ENCODE peak calls at places on chromosomes 3 and 15, in five cellular contexts. M is esophagus squamous epithelium, A is mucosa of descending colon, F is heart right ventricle, O is HepG2. X is an unnamed sample. For H3K4me1 and H3K9me3, the result is how much of the 10 kb centered on the place peaks cover.

GRCh38 chr3:129773942-129774663 is 119.4 kb downstream of the TMCC1 start:
- DNase-seq in M (no peak), A (no peak), F (no peak), O (no peak), X (no peak)

GRCh38 chr15:100057281-100057680 is 284.5 kb downstream of the ADAMTS17 start:
- DNase-seq in M (no peak), A (no peak), F (no peak), O (no peak), X (no peak)

GRCh38 chr15:74725845-74726773 is 781 bp upstream of the CYP1A1 start:
- DNase-seq in M (no peak), A (peak), F (peak), O (peak), X (no peak)

GRCh38 chr3:98770261-98771039 is 7.3 kb downstream of the ST3GAL6 start:
- DNase-seq in M (no peak), A (no peak), F (peak), O (no peak), X (no peak)

GRCh38 chr3:156300929-156301806 is 180.8 kb downstream of the KCNAB1 start:
- DNase-seq in M (no peak), A (no peak), F (no peak), O (no peak), X (no peak)

GRCh38 chr3:18288243-18288642 is 136.9 kb downstream of the SATB1 start:
- DNase-seq in M (no peak), A (no peak), F (no peak), O (no peak), X (no peak)

GRCh38 chr3:81995334-81995733 is 233.9 kb upstream of the GBE1 start:
- DNase-seq in M (no peak), A (no peak), F (no peak), O (no peak), X (no peak)

GRCh38 chr15:58934521-58934920 is 1.0 kb upstream of the SLTM start:
- DNase-seq in M (no peak), A (no peak), F (no peak), O (no peak), X (no peak)

GRCh38 chr3:143480306-143480852 is 360.8 kb downstream of the CHST2 start:
- DNase-seq in M (no peak), A (peak), F (no peak), O (no peak), X (no peak)

DNA sequence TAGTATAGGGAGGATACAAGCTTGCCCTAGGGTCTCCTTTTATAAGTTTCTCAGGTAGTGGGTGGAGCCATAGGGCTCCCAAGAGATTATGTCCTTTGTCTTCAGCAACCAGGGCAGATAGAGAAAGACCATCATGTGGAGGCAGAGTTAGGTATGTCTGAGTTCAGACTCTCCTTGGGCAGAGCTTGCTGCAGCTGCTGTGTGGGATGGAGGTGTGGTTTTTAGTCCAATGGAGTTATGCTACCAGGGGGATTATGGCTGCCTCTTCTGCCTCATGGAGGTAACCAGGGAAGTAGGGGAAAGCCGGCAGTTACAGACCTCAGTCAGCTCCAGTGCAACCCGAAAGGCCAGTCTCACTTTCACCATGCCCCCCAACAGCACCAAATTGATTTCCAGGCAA is 220.5 kb downstream of the NECTIN3 start:
- DNase-seq in M (no peak), A (no peak), F (no peak), O (no peak), X (no peak)
- H3K4me1 ChIP-seq in M (under half), A (under half), F (under half), O (under half), X (under half)

GRCh38 chr3:126087552-126088175 is 3.7 kb upstream of the SLC41A3 start:
- DNase-seq in M (no peak), A (no peak), F (no peak), O (no peak), X (no peak)
- H3K9me3 ChIP-seq in M (under half), A (under half), F (under half), O (under half), X (under half)

GRCh38 chr3:180977498-180977897 is 12.0 kb downstream of the DNAJC19 start:
- DNase-seq in M (no peak), A (no peak), F (no peak), O (no peak), X (no peak)

GRCh38 chr3:180979949-180980348 is 9.6 kb downstream of the DNAJC19 start:
- DNase-seq in M (no peak), A (no peak), F (no peak), O (no peak), X (no peak)

GRCh38 chr3:180983136-180983535 is 6.4 kb downstream of the DNAJC19 start:
- DNase-seq in M (no peak), A (no peak), F (no peak), O (no peak), X (no peak)

GRCh38 chr3:180980612-180981011 is 8.9 kb downstream of the DNAJC19 start:
- DNase-seq in M (no peak), A (no peak), F (no peak), O (no peak), X (no peak)

GRCh38 chr3:180981912-180982311 is 7.6 kb downstream of the DNAJC19 start:
- DNase-seq in M (no peak), A (no peak), F (no peak), O (no peak), X (no peak)
- H3K4me1 ChIP-seq in M (under half), A (under half), F (under half), O (under half), X (under half)

GRCh38 chr3:110971010-110971585 is 100.5 kb upstream of the NECTIN3 start:
- DNase-seq in M (no peak), A (no peak), F (no peak), O (no peak), X (no peak)

GRCh38 chr3:110968076-110968475 is 103.5 kb upstream of the NECTIN3 start:
- DNase-seq in M (no peak), A (no peak), F (no peak), O (no peak), X (no peak)

GRCh38 chr3:110969229-110970211 is 102.1 kb upstream of the NECTIN3 start:
- DNase-seq in M (no peak), A (no peak), F (no peak), O (no peak), X (no peak)

GRCh38 chr3:110966966-110967663 is 104.5 kb upstream of the NECTIN3 start:
- DNase-seq in M (no peak), A (no peak), F (no peak), O (no peak), X (no peak)

GRCh38 chr3:110965976-110966375 is 105.6 kb upstream of the NECTIN3 start:
- DNase-seq in M (no peak), A (no peak), F (no peak), O (no peak), X (no peak)
- H3K9me3 ChIP-seq in M (under half), A (under half), F (under half), O (under half), X (under half)

GRCh38 chr15:48374472-48374871 is 43.2 kb downstream of the DUT start:
- DNase-seq in M (no peak), A (no peak), F (no peak), O (no peak), X (no peak)

GRCh38 chr15:48371550-48371949 is 40.3 kb downstream of the DUT start:
- DNase-seq in M (no peak), A (no peak), F (no peak), O (no peak), X (no peak)

GRCh38 chr15:48371961-48372360 is 40.7 kb downstream of the DUT start:
- DNase-seq in M (no peak), A (no peak), F (no peak), O (no peak), X (no peak)

GRCh38 chr15:48375767-48376166 is 44.5 kb downstream of the DUT start:
- DNase-seq in M (no peak), A (no peak), F (no peak), O (no peak), X (no peak)

DNA sequence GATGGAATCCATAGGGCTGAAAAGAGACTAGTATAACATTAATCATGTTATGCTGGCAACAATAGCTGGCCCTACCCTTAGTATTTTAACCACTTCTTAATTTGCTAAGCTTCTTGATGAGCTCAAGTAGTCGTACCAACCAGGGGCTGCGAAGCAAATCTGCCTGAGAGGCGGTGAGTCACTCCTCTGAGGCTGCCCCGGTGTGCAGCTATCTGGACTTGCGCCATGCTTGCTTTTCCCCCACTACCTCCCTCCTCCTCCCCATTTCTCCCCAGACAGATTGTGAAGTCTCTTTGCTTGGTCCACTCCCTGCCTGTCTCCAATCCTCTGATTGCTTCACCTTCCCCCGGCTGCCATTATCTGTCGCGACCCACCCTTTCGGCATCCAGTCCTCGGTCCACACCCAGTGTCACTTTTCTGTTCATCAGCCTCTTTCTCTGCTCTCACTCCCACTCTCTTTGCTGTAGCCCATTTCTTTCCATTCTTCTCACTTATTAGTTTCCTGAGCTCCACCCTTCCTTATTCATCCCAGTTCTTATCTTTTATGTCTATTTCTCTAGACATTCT is 42.7 kb downstream of the DUT start:
- DNase-seq in M (no peak), A (no peak), F (no peak), O (no peak), X (peak)
- H3K4me1 ChIP-seq in M (under half), A (under half), F (under half), O (under half), X (under half)